ENCODE peak calls at places on chromosomes 2 and 18, in nine cellular contexts. One of them, this sample, is unnamed.

GRCh38 chr18:48037481-48038271 is 107.2 kb upstream of the SMAD2 start:
- DNase-seq in esophagus muscularis mucosa: no peak
- DNase-seq in SK-N-SH: peak; percentile 51
- DNase-seq in K562: no peak
- DNase-seq in suprapubic skin: peak; percentile 67
- DNase-seq in GM12878: no peak
- DNase-seq in stomach: peak; percentile 44
- DNase-seq in sigmoid colon: peak; percentile 43
- DNase-seq in HepG2: no peak
- DNase-seq in this sample: no peak

GRCh38 chr2:11950894-11951293 is 204.5 kb downstream of the LPIN1 start:
- DNase-seq in esophagus muscularis mucosa: no peak
- DNase-seq in SK-N-SH: no peak
- DNase-seq in K562: no peak
- DNase-seq in suprapubic skin: no peak
- DNase-seq in GM12878: no peak
- DNase-seq in stomach: no peak
- DNase-seq in sigmoid colon: no peak
- DNase-seq in HepG2: no peak
- DNase-seq in this sample: no peak

GRCh38 chr2:31428001-31428418 is 13.5 kb upstream of the XDH start:
- DNase-seq in esophagus muscularis mucosa: peak; percentile 86
- DNase-seq in SK-N-SH: no peak
- DNase-seq in K562: no peak
- DNase-seq in suprapubic skin: no peak
- DNase-seq in GM12878: no peak
- DNase-seq in stomach: no peak
- DNase-seq in sigmoid colon: no peak
- DNase-seq in HepG2: peak; percentile 14
- DNase-seq in this sample: no peak

GRCh38 chr18:73421010-73421409 is 553.2 kb upstream of the NETO1 start:
- DNase-seq in esophagus muscularis mucosa: no peak
- DNase-seq in SK-N-SH: no peak
- DNase-seq in K562: no peak
- DNase-seq in suprapubic skin: no peak
- DNase-seq in GM12878: no peak
- DNase-seq in stomach: no peak
- DNase-seq in sigmoid colon: no peak
- DNase-seq in HepG2: no peak
- DNase-seq in this sample: no peak

GRCh38 chr2:157761520-157761919 is 114.6 kb downstream of the ACVR1 start:
- DNase-seq in esophagus muscularis mucosa: no peak
- DNase-seq in SK-N-SH: no peak
- DNase-seq in K562: no peak
- DNase-seq in suprapubic skin: no peak
- DNase-seq in GM12878: no peak
- DNase-seq in stomach: no peak
- DNase-seq in sigmoid colon: no peak
- DNase-seq in HepG2: no peak
- DNase-seq in this sample: no peak

GRCh38 chr2:222903234-222904220 is 42.7 kb downstream of the ACSL3 start:
- DNase-seq in esophagus muscularis mucosa: no peak
- DNase-seq in SK-N-SH: peak; percentile 63
- DNase-seq in K562: peak; percentile 31
- DNase-seq in suprapubic skin: no peak
- DNase-seq in GM12878: no peak
- DNase-seq in stomach: peak; percentile 45
- DNase-seq in sigmoid colon: no peak
- DNase-seq in HepG2: peak; percentile 86
- DNase-seq in this sample: peak; percentile 30

GRCh38 chr18:59268722-59269562 is 4.3 kb downstream of the RAX start:
- DNase-seq in esophagus muscularis mucosa: peak; percentile 79
- DNase-seq in SK-N-SH: peak; percentile 93
- DNase-seq in K562: peak; percentile 51
- DNase-seq in suprapubic skin: no peak
- DNase-seq in GM12878: no peak
- DNase-seq in stomach: no peak
- DNase-seq in sigmoid colon: no peak
- DNase-seq in HepG2: peak; percentile 13
- DNase-seq in this sample: no peak

GRCh38 chr2:96867756-96868554 is 1.9 kb downstream of the SEMA4C start:
- DNase-seq in esophagus muscularis mucosa: no peak
- DNase-seq in SK-N-SH: no peak
- DNase-seq in K562: no peak
- DNase-seq in suprapubic skin: no peak
- DNase-seq in GM12878: no peak
- DNase-seq in stomach: no peak
- DNase-seq in sigmoid colon: peak; percentile 65
- DNase-seq in HepG2: no peak
- DNase-seq in this sample: no peak

GRCh38 chr2:234464291-234464645 is 32.6 kb downstream of the ARL4C start:
- DNase-seq in esophagus muscularis mucosa: no peak
- DNase-seq in SK-N-SH: no peak
- DNase-seq in K562: no peak
- DNase-seq in suprapubic skin: no peak
- DNase-seq in GM12878: no peak
- DNase-seq in stomach: no peak
- DNase-seq in sigmoid colon: no peak
- DNase-seq in HepG2: no peak
- DNase-seq in this sample: no peak

GRCh38 chr2:17539993-17540812 is at the start of gene VSNL1:
- DNase-seq in esophagus muscularis mucosa: no peak
- DNase-seq in SK-N-SH: peak; percentile 96
- DNase-seq in K562: peak; percentile 30
- DNase-seq in suprapubic skin: no peak
- DNase-seq in GM12878: no peak
- DNase-seq in stomach: peak; percentile 85
- DNase-seq in sigmoid colon: peak; percentile 84
- DNase-seq in HepG2: peak; percentile 98
- DNase-seq in this sample: peak; percentile 86

GRCh38 chr18:36045241-36045999 is 21.9 kb downstream of the RPRD1A start:
- DNase-seq in esophagus muscularis mucosa: no peak
- DNase-seq in SK-N-SH: no peak
- DNase-seq in K562: no peak
- DNase-seq in suprapubic skin: no peak
- DNase-seq in GM12878: no peak
- DNase-seq in stomach: no peak
- DNase-seq in sigmoid colon: no peak
- DNase-seq in HepG2: no peak
- DNase-seq in this sample: no peak

GRCh38 chr2:239911630-239912071 is 113.5 kb downstream of the NDUFA10 start:
- DNase-seq in esophagus muscularis mucosa: peak; percentile 91
- DNase-seq in SK-N-SH: no peak
- DNase-seq in K562: no peak
- DNase-seq in suprapubic skin: no peak
- DNase-seq in GM12878: no peak
- DNase-seq in stomach: peak; percentile 27
- DNase-seq in sigmoid colon: no peak
- DNase-seq in HepG2: no peak
- DNase-seq in this sample: no peak

GRCh38 chr18:55509631-55510372 is 78.2 kb downstream of the TCF4 start:
- DNase-seq in esophagus muscularis mucosa: no peak
- DNase-seq in SK-N-SH: no peak
- DNase-seq in K562: peak; percentile 10
- DNase-seq in suprapubic skin: no peak
- DNase-seq in GM12878: peak; percentile 17
- DNase-seq in stomach: no peak
- DNase-seq in sigmoid colon: no peak
- DNase-seq in HepG2: no peak
- DNase-seq in this sample: no peak

GRCh38 chr2:96811916-96812315 is 4.2 kb upstream of the CNNM3 start:
- DNase-seq in esophagus muscularis mucosa: no peak
- DNase-seq in SK-N-SH: no peak
- DNase-seq in K562: no peak
- DNase-seq in suprapubic skin: no peak
- DNase-seq in GM12878: no peak
- DNase-seq in stomach: no peak
- DNase-seq in sigmoid colon: peak; percentile 88
- DNase-seq in HepG2: no peak
- DNase-seq in this sample: peak; percentile 38

GRCh38 chr18:63306819-63307554 is 12.6 kb downstream of the BCL2 start:
- DNase-seq in esophagus muscularis mucosa: no peak
- DNase-seq in SK-N-SH: no peak
- DNase-seq in K562: no peak
- DNase-seq in suprapubic skin: no peak
- DNase-seq in GM12878: no peak
- DNase-seq in stomach: no peak
- DNase-seq in sigmoid colon: no peak
- DNase-seq in HepG2: no peak
- DNase-seq in this sample: no peak
- TF ChIP-seq EP300 in esophagus muscularis mucosa: no peak
- TF ChIP-seq EP300 in SK-N-SH: no peak
- TF ChIP-seq EP300 in K562: no peak
- TF ChIP-seq EP300 in suprapubic skin: no peak
- TF ChIP-seq EP300 in GM12878: no peak
- TF ChIP-seq EP300 in stomach: no peak
- TF ChIP-seq EP300 in sigmoid colon: no peak
- TF ChIP-seq EP300 in HepG2: no peak
- TF ChIP-seq EP300 in this sample: no peak

GRCh38 chr2:168790226-168790902 is 12.1 kb upstream of the NOSTRIN start:
- DNase-seq in esophagus muscularis mucosa: no peak
- DNase-seq in SK-N-SH: no peak
- DNase-seq in K562: no peak
- DNase-seq in suprapubic skin: no peak
- DNase-seq in GM12878: no peak
- DNase-seq in stomach: no peak
- DNase-seq in sigmoid colon: no peak
- DNase-seq in HepG2: no peak
- DNase-seq in this sample: no peak
- TF ChIP-seq POLR2AphosphoS5 in esophagus muscularis mucosa: no peak
- TF ChIP-seq POLR2AphosphoS5 in SK-N-SH: no peak
- TF ChIP-seq POLR2AphosphoS5 in K562: no peak
- TF ChIP-seq POLR2AphosphoS5 in suprapubic skin: no peak
- TF ChIP-seq POLR2AphosphoS5 in GM12878: no peak
- TF ChIP-seq POLR2AphosphoS5 in stomach: no peak
- TF ChIP-seq POLR2AphosphoS5 in sigmoid colon: no peak
- TF ChIP-seq POLR2AphosphoS5 in HepG2: no peak
- TF ChIP-seq POLR2AphosphoS5 in this sample: no peak

DNA sequence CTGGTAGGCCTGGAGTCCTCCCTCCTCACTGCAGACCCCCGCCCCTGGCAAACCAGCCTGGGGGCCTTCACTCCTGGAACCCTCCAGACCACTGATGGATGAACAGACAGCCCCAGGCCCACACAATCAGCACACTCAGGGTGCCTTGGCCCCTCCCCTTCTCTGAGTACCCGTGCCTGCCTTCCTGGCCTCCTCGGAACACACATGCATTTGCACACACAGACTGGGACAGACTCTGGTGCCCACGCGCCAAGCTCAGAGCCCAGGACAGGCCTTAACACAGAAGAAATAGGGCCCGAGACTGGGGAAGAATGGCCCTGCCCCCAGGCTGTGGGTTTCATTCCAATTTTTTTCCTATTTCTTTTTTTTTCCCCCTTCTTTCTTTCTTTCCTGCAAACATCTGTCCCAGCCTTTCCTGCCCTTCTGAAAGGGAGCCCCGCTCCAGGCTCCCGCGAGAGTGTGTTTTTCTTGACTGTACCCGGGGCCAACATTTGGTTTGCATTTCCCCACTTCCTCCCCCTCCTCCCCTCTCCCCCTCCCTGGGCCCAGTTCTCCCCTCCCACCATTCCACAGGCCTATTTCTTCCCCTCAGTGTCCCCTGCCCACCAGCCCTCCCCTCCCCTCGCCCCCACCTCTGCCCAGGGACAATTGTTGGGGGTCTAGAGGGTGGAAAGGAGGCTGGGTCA is 613 bp upstream of the TNS1 start:
- DNase-seq in esophagus muscularis mucosa: no peak
- DNase-seq in SK-N-SH: peak; percentile 88
- DNase-seq in K562: no peak
- DNase-seq in suprapubic skin: no peak
- DNase-seq in GM12878: no peak
- DNase-seq in stomach: no peak
- DNase-seq in sigmoid colon: peak; percentile 85
- DNase-seq in HepG2: no peak
- DNase-seq in this sample: peak; percentile 19
- H3K4me1 ChIP-seq in esophagus muscularis mucosa: peaks cover 11% of the 10 kb centered on the region
- H3K4me1 ChIP-seq in SK-N-SH: peaks cover 78% of the 10 kb centered on the region
- H3K4me1 ChIP-seq in K562: no peaks in the 10 kb centered on the region
- H3K4me1 ChIP-seq in suprapubic skin: peaks cover 67% of the 10 kb centered on the region
- H3K4me1 ChIP-seq in GM12878: no peaks in the 10 kb centered on the region
- H3K4me1 ChIP-seq in stomach: peaks cover 9% of the 10 kb centered on the region
- H3K4me1 ChIP-seq in sigmoid colon: peaks cover 20% of the 10 kb centered on the region
- H3K4me1 ChIP-seq in HepG2: peaks cover 6% of the 10 kb centered on the region
- H3K4me1 ChIP-seq in this sample: no peaks in the 10 kb centered on the region

GRCh38 chr2:233119123-233119522 is 59.0 kb downstream of the INPP5D start:
- DNase-seq in esophagus muscularis mucosa: no peak
- DNase-seq in SK-N-SH: no peak
- DNase-seq in K562: no peak
- DNase-seq in suprapubic skin: no peak
- DNase-seq in GM12878: no peak
- DNase-seq in stomach: no peak
- DNase-seq in sigmoid colon: peak; percentile 2
- DNase-seq in HepG2: no peak
- DNase-seq in this sample: no peak

GRCh38 chr2:233116946-233117345 is 56.8 kb downstream of the INPP5D start:
- DNase-seq in esophagus muscularis mucosa: no peak
- DNase-seq in SK-N-SH: no peak
- DNase-seq in K562: no peak
- DNase-seq in suprapubic skin: no peak
- DNase-seq in GM12878: no peak
- DNase-seq in stomach: no peak
- DNase-seq in sigmoid colon: no peak
- DNase-seq in HepG2: no peak
- DNase-seq in this sample: no peak

GRCh38 chr2:233117351-233117750 is 57.2 kb downstream of the INPP5D start:
- DNase-seq in esophagus muscularis mucosa: no peak
- DNase-seq in SK-N-SH: no peak
- DNase-seq in K562: no peak
- DNase-seq in suprapubic skin: no peak
- DNase-seq in GM12878: no peak
- DNase-seq in stomach: no peak
- DNase-seq in sigmoid colon: peak; percentile 29
- DNase-seq in HepG2: no peak
- DNase-seq in this sample: no peak

GRCh38 chr2:233118601-233119000 is 58.5 kb downstream of the INPP5D start:
- DNase-seq in esophagus muscularis mucosa: no peak
- DNase-seq in SK-N-SH: no peak
- DNase-seq in K562: no peak
- DNase-seq in suprapubic skin: peak; percentile 43
- DNase-seq in GM12878: no peak
- DNase-seq in stomach: no peak
- DNase-seq in sigmoid colon: peak; percentile 52
- DNase-seq in HepG2: no peak
- DNase-seq in this sample: no peak

DNA sequence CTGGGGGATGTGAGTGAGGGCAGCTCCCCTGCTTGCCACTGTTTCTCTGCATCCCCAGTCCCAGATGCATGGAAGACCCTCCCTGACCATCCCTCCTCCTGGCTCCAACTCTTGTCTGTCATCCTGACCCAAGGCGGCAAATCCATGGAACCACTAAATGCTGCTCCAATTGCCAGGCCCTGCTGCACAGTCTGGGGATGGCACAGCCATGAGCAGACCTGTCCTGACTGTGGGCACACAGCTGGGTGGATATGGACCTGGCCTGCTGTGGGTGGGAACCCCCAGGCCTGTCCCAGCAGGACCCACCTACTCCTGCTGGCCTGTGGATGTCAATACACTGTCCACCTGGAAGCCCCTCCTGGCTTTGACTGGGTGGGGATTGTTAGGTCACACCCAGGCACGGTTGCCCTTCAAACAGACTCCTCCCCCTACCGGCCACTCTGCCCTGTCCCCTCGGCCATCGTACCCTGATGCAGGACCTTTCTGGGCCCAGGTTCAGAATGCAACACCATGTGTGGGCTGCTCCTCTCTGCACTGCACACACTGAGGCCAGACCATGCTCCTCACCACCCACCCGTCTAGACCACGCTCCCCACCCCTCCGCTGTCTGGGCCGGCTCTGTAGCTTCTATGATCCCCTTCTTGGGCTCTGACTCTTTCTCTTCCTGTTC is 57.8 kb downstream of the INPP5D start:
- DNase-seq in esophagus muscularis mucosa: no peak
- DNase-seq in SK-N-SH: no peak
- DNase-seq in K562: no peak
- DNase-seq in suprapubic skin: peak; percentile 64
- DNase-seq in GM12878: no peak
- DNase-seq in stomach: no peak
- DNase-seq in sigmoid colon: peak; percentile 42
- DNase-seq in HepG2: no peak
- DNase-seq in this sample: no peak
- TF ChIP-seq EP300 in esophagus muscularis mucosa: no peak
- TF ChIP-seq EP300 in SK-N-SH: no peak
- TF ChIP-seq EP300 in K562: no peak
- TF ChIP-seq EP300 in suprapubic skin: no peak
- TF ChIP-seq EP300 in GM12878: no peak
- TF ChIP-seq EP300 in stomach: no peak
- TF ChIP-seq EP300 in sigmoid colon: no peak
- TF ChIP-seq EP300 in HepG2: no peak
- TF ChIP-seq EP300 in this sample: no peak

This sample was measured in transverse colon.